ENCODE peak calls at places on chromosomes 6 and 20, in six cellular contexts. D is neural progenitor cell, I is K562, R is fibroblast of lung, U is H9, A is mesenchymal stem cell. V is an unnamed sample.

GRCh38 chr20:62710886-62711702 is 2.5 kb downstream of the NTSR1 start:
- DNase-seq in I (peak; percentile 74), R (no peak), U (no peak), D (no peak), A (no peak), V (no peak)

GRCh38 chr6:120871416-120872261 is 462.6 kb downstream of the TBC1D32 start:
- DNase-seq in I (no peak), U (peak; percentile 46), D (no peak), A (no peak), R (no peak), V (no peak)

GRCh38 chr6:151068761-151069312 is 170.9 kb upstream of the AKAP12 start:
- DNase-seq in D (no peak), A (peak; percentile 49), R (peak; percentile 66), U (no peak), I (no peak), V (no peak)

GRCh38 chr6:166597711-166598440 is 11.4 kb upstream of the RAMACL start:
- DNase-seq in D (peak; percentile 71), R (no peak), A (no peak), U (no peak), I (no peak), V (no peak)

GRCh38 chr6:118912646-118913045 is 18.7 kb downstream of the ASF1A start:
- DNase-seq in D (no peak), R (no peak), A (no peak), U (no peak), I (no peak), V (no peak)

GRCh38 chr6:159440907-159441703 is 251.9 kb downstream of the SOD2 start:
- DNase-seq in R (no peak), U (no peak), I (no peak), A (no peak), D (no peak), V (no peak)

GRCh38 chr20:2236266-2236665 is 59.5 kb upstream of the TGM3 start:
- DNase-seq in I (peak; percentile 9), U (no peak), R (peak; percentile 14), A (no peak), D (no peak), V (no peak)

GRCh38 chr6:84842526-84843161 is 78.2 kb upstream of the TBX18 start:
- DNase-seq in U (no peak), R (peak; percentile 42), D (no peak), I (no peak), A (no peak), V (no peak)

GRCh38 chr6:14977747-14978382 is 268.0 kb upstream of the JARID2 start:
- DNase-seq in D (no peak), I (no peak), U (no peak), A (no peak), R (peak; percentile 24), V (no peak)

GRCh38 chr6:13368716-13369115 is 40.4 kb upstream of the TBC1D7 start:
- DNase-seq in U (no peak), A (no peak), R (no peak), D (no peak), I (no peak), V (peak; percentile 46)

GRCh38 chr20:24872291-24873014 is 76.6 kb upstream of the CST7 start:
- DNase-seq in I (no peak), U (no peak), D (no peak), A (no peak), R (no peak), V (no peak)

GRCh38 chr6:11217360-11218076 is 14.9 kb downstream of the NEDD9 start:
- DNase-seq in D (no peak), A (no peak), I (no peak), U (no peak), R (no peak), V (no peak)

GRCh38 chr6:56806368-56806767 is 148.5 kb upstream of the BEND6 start:
- DNase-seq in U (no peak), A (no peak), I (no peak), R (no peak), D (peak; percentile 77), V (no peak)

GRCh38 chr20:45470939-45471338 is 1.4 kb downstream of the WFDC2 start:
- DNase-seq in I (no peak), R (no peak), U (no peak), A (no peak), D (peak; percentile 33), V (no peak)

GRCh38 chr20:38825901-38826625 is 20.6 kb downstream of the PPP1R16B start:
- DNase-seq in U (no peak), I (peak; percentile 67), D (peak; percentile 63), A (peak; percentile 29), R (peak; percentile 31), V (no peak)

GRCh38 chr6:13614126-13614925 is 809 bp upstream of the NOL7 start:
- DNase-seq in D (peak; percentile 73), A (no peak), I (peak; percentile 66), R (peak; percentile 53), U (no peak), V (peak; percentile 27)

GRCh38 chr20:48761023-48761785 is 66.6 kb downstream of the PREX1 start:
- DNase-seq in R (no peak), I (no peak), U (no peak), D (no peak), A (no peak), V (no peak)

GRCh38 chr6:158559338-158559894 is 475 bp upstream of the TMEM181 start:
- DNase-seq in U (no peak), D (no peak), A (peak; percentile 11), I (no peak), R (no peak), V (no peak)

GRCh38 chr6:15063253-15063853 is 182.5 kb upstream of the JARID2 start:
- DNase-seq in I (no peak), A (peak; percentile 59), R (no peak), U (no peak), D (no peak), V (peak; percentile 77)

GRCh38 chr6:16761469-16762264 is 407 bp upstream of the ATXN1 start:
- DNase-seq in D (peak; percentile 86), A (peak; percentile 95), I (peak; percentile 75), U (peak; percentile 91), R (peak; percentile 93), V (peak; percentile 73)

GRCh38 chr6:26175428-26176181 is 88.4 kb downstream of the HFE start:
- DNase-seq in D (peak; percentile 67), I (peak; percentile 74), U (no peak), R (peak; percentile 83), A (peak; percentile 83), V (peak; percentile 80)

GRCh38 chr6:25659633-25660368 is 7.8 kb downstream of the SCGN start:
- DNase-seq in I (no peak), R (no peak), A (no peak), U (no peak), D (no peak), V (no peak)

GRCh38 chr20:47247972-47248371 is 108.5 kb downstream of the ZMYND8 start:
- DNase-seq in U (no peak), I (no peak), R (no peak), A (no peak), D (no peak), V (no peak)

DNA sequence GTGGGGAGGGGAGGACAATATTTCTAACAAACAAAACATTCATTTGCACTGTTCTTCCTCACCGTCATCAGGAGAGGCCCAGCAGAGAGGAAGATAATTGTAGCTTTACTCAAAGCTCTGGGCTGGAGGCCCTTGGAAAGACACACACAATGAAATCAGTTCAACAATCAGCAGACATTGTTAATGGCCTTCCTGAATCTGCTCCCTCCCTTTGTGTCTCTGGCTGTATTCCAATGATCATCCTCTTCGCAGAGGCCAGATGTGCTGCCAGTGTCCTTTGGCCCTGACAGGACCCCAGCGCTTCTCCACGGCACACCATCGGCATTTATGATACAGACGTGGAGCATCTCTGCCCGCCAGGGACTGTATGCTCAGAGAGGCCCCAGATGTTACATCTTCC is 44.6 kb upstream of the LRFN2 start:
- DNase-seq in U (no peak), I (no peak), D (peak; percentile 15), R (no peak), A (no peak), V (no peak)
- H3K9ac ChIP-seq in U (no peak overlapping the region), I (no peak overlapping the region), D (no peak overlapping the region), R (no peak overlapping the region), A (no peak overlapping the region), V (no peak overlapping the region)

GRCh38 chr6:110198561-110198960 is 18.3 kb downstream of the CDC40 start:
- DNase-seq in U (no peak), A (no peak), I (no peak), R (no peak), D (no peak), V (no peak)

GRCh38 chr6:110201141-110201848 is 21.1 kb downstream of the CDC40 start:
- DNase-seq in R (no peak), U (no peak), A (no peak), D (no peak), I (no peak), V (no peak)

GRCh38 chr6:110191477-110191876 is 11.2 kb downstream of the CDC40 start:
- DNase-seq in R (no peak), A (no peak), D (no peak), U (no peak), I (no peak), V (no peak)

GRCh38 chr6:110195639-110196038 is 15.4 kb downstream of the CDC40 start:
- DNase-seq in R (no peak), A (no peak), I (no peak), U (no peak), D (no peak), V (no peak)

GRCh38 chr6:110196874-110197273 is 16.6 kb downstream of the CDC40 start:
- DNase-seq in D (no peak), R (no peak), A (no peak), U (no peak), I (no peak), V (no peak)
- H3K9ac ChIP-seq in D (no peak overlapping the region), R (no peak overlapping the region), A (no peak overlapping the region), U (no peak overlapping the region), I (no peak overlapping the region), V (no peak overlapping the region)

GRCh38 chr6:155882527-155883333 is 427.1 kb upstream of the NOX3 start:
- DNase-seq in D (no peak), A (peak; percentile 70), R (peak; percentile 17), I (no peak), U (no peak), V (no peak)
- H3K9ac ChIP-seq in D (no peak overlapping the region), A (no peak overlapping the region), R (no peak overlapping the region), I (no peak overlapping the region), U (no peak overlapping the region), V (no peak overlapping the region)

GRCh38 chr6:7902867-7903266 is 7.7 kb downstream of the TXNDC5 start:
- DNase-seq in U (no peak), I (no peak), A (no peak), R (no peak), D (no peak), V (no peak)

GRCh38 chr6:7902221-7902620 is 8.4 kb downstream of the TXNDC5 start:
- DNase-seq in D (no peak), U (no peak), A (no peak), I (no peak), R (no peak), V (no peak)

GRCh38 chr6:7901056-7901455 is 9.5 kb downstream of the TXNDC5 start:
- DNase-seq in U (no peak), R (no peak), D (no peak), I (no peak), A (no peak), V (no peak)

GRCh38 chr6:7900621-7901020 is 10.0 kb downstream of the TXNDC5 start:
- DNase-seq in I (no peak), R (no peak), D (no peak), U (no peak), A (no peak), V (no peak)

DNA sequence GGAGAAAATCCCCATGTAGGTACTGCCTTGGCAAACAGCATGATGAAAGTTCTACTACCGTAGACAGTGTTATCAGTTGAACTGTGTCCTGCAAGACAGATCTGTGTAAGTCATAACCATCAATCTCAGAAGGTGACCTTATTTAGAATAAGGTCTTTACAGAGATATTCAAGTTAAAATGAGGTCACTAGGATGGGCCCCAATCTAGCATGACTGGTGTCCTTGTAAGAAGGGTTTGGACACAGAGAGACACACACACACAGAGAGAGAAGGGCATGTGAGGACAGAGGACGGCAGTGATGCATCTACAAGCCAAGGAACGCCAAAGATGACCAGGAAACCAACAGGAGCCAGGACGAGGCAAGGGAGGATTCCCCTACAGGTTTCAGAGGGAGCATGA is 8.8 kb downstream of the TXNDC5 start:
- DNase-seq in I (no peak), A (no peak), U (no peak), R (no peak), D (no peak), V (no peak)
- H3K9ac ChIP-seq in I (no peak overlapping the region), A (no peak overlapping the region), U (no peak overlapping the region), R (no peak overlapping the region), D (no peak overlapping the region), V (no peak overlapping the region)